ENCODE peak calls at places on chromosomes 7 and 10, in four cellular contexts. E is astrocyte, I is fibroblast of lung, R is colonic mucosa. Z is an unnamed sample.

GRCh38 chr7:84191842-84192241 is 2.7 kb downstream of the SEMA3A start:
- DNase-seq in E (peak; percentile 62), I (peak; percentile 68), R (no peak), Z (no peak)

GRCh38 chr10:85148693-85149640 is 820.6 kb downstream of the CCSER2 start:
- DNase-seq in I (no peak), E (no peak), R (peak; percentile 19), Z (no peak)

GRCh38 chr10:6013413-6014192 is 36.3 kb upstream of the IL15RA start:
- DNase-seq in I (no peak), R (peak; percentile 14), E (no peak), Z (no peak)

GRCh38 chr10:14652816-14653215 is 121.9 kb downstream of the FAM107B start:
- DNase-seq in I (no peak), E (no peak), R (no peak), Z (no peak)

GRCh38 chr7:96004598-96004997 is 232.2 kb downstream of the DYNC1I1 start:
- DNase-seq in E (no peak), I (peak; percentile 5), R (no peak), Z (no peak)

GRCh38 chr7:132446265-132446664 is 130.0 kb downstream of the PLXNA4 start:
- DNase-seq in R (no peak), I (no peak), E (no peak), Z (no peak)

GRCh38 chr7:151871904-151872303 is 5.0 kb downstream of the PRKAG2 start:
- DNase-seq in E (no peak), R (no peak), I (no peak), Z (no peak)

GRCh38 chr7:112104153-112104552 is 102.0 kb downstream of the DOCK4 start:
- DNase-seq in E (no peak), R (no peak), I (peak; percentile 6), Z (no peak)

GRCh38 chr7:26900283-26900682 is 35.9 kb upstream of the SKAP2 start:
- DNase-seq in E (no peak), R (no peak), I (no peak), Z (no peak)

GRCh38 chr10:4981722-4982471 is 18.7 kb downstream of the AKR1C1 start:
- DNase-seq in E (peak; percentile 31), I (peak; percentile 51), R (peak; percentile 66), Z (peak; percentile 16)

GRCh38 chr10:83862723-83863122 is 276.6 kb upstream of the GHITM start:
- DNase-seq in R (peak; percentile 23), E (no peak), I (no peak), Z (no peak)

GRCh38 chr7:155107126-155107525 is 37.0 kb downstream of the HTR5A start:
- DNase-seq in R (no peak), I (no peak), E (no peak), Z (no peak)

GRCh38 chr7:135147341-135147898 is 452 bp upstream of the TMEM140 start:
- DNase-seq in E (no peak), R (no peak), I (no peak), Z (no peak)

GRCh38 chr10:103668351-103669242 is 175.1 kb downstream of the NEURL1 start:
- DNase-seq in R (peak; percentile 52), E (no peak), I (peak; percentile 34), Z (no peak)

GRCh38 chr10:70575486-70575873 is 27.1 kb downstream of the PRF1 start:
- DNase-seq in I (peak; percentile 41), E (peak; percentile 29), R (no peak), Z (peak; percentile 27)

GRCh38 chr7:114150704-114151103 is 231.9 kb upstream of the PPP1R3A start:
- DNase-seq in R (no peak), I (no peak), E (no peak), Z (no peak)

GRCh38 chr7:50531401-50531906 is 33.8 kb downstream of the DDC start:
- DNase-seq in R (peak; percentile 37), E (peak; percentile 26), I (peak; percentile 46), Z (peak; percentile 92)

GRCh38 chr10:53980210-53980609 is 820.8 kb downstream of the PCDH15 start:
- DNase-seq in R (no peak), I (no peak), E (no peak), Z (no peak)

GRCh38 chr7:43849069-43849468 is 20.2 kb downstream of the MRPS24 start:
- DNase-seq in E (no peak), R (no peak), I (no peak), Z (no peak)

GRCh38 chr10:85607296-85607695 is 759.3 kb downstream of the GRID1 start:
- DNase-seq in I (no peak), E (no peak), R (no peak), Z (no peak)

GRCh38 chr7:142501434-142501833 is 243.6 kb upstream of the PRSS58 start:
- DNase-seq in I (no peak), R (peak; percentile 45), E (no peak), Z (no peak)

GRCh38 chr10:17412323-17412722 is 42.1 kb downstream of the ST8SIA6 start:
- DNase-seq in R (no peak), E (no peak), I (no peak), Z (no peak)

GRCh38 chr7:112161253-112162160 is 44.7 kb downstream of the DOCK4 start:
- DNase-seq in E (no peak), I (no peak), R (no peak), Z (no peak)

GRCh38 chr10:70480254-70480861 is 1.8 kb downstream of the PALD1 start:
- DNase-seq in I (no peak), R (no peak), E (no peak), Z (no peak)

GRCh38 chr10:127877701-127878100 is 15.0 kb downstream of the CLRN3 start:
- DNase-seq in I (no peak), R (peak; percentile 5), E (no peak), Z (no peak)

GRCh38 chr10:133356953-133357292 is 896 bp downstream of the FUOM start:
- DNase-seq in E (no peak), I (no peak), R (no peak), Z (no peak)

GRCh38 chr10:75611972-75612331 is 180.5 kb downstream of the LRMDA start:
- DNase-seq in E (no peak), R (no peak), I (no peak), Z (no peak)

GRCh38 chr7:151157645-151158329 is 9.7 kb downstream of the GBX1 start:
- DNase-seq in R (no peak), I (peak; percentile 20), E (peak; percentile 7), Z (no peak)

GRCh38 chr10:3010819-3011422 is 56.4 kb upstream of the PFKP start:
- DNase-seq in R (no peak), I (peak; percentile 23), E (peak; percentile 12), Z (peak; percentile 37)

GRCh38 chr10:123583639-123584418 is 82.3 kb upstream of the GPR26 start:
- DNase-seq in E (peak; percentile 37), I (peak; percentile 58), R (peak; percentile 83), Z (peak; percentile 61)

GRCh38 chr7:43294080-43294630 is 181.7 kb downstream of the HECW1 start:
- DNase-seq in R (no peak), E (peak; percentile 82), I (peak; percentile 87), Z (peak; percentile 86)

GRCh38 chr10:118694848-118695247 is 59.9 kb downstream of the CACUL1 start:
- DNase-seq in E (peak; percentile 73), R (no peak), I (peak; percentile 79), Z (no peak)

GRCh38 chr10:130432271-130432670 is 296.1 kb downstream of the GLRX3 start:
- DNase-seq in R (no peak), E (no peak), I (no peak), Z (no peak)
- H3K9ac ChIP-seq in R (no peak overlapping the region), E (no peak overlapping the region), I (no peak overlapping the region), Z (no peak overlapping the region)

DNA sequence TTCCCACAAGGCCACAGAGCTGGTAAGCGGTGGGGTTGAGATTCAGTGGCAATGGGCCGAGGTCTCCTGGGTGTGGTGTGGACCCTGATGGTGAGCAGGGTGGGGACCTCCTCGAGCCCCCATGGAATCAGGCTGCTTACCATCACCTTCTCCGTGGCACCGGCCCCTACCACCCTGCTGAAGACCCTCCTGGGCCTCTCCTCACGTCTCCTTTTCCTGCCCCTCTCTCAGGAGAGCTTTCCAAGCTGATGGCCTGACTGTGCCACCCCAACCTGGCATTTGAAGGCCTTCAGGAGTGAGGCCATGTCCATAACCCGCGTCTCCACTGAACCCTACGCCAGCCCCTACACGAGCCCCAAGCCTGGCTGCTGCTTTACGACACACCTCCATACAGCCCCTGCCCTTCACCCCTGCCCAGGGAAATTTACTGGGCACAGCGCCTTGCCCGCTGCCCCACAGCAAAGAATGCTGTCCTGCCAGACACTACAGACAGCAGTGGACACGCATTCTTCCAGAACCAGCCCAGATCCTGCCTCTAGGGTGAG is 55.4 kb downstream of the ZRANB1 start:
- DNase-seq in I (no peak), R (no peak), E (no peak), Z (no peak)
- H3K36me3 ChIP-seq in I (peaks cover 39% of the 10 kb centered on the region), R (peaks cover 13% of the 10 kb centered on the region), E (peaks cover 13% of the 10 kb centered on the region), Z (peaks cover 13% of the 10 kb centered on the region)

DNA sequence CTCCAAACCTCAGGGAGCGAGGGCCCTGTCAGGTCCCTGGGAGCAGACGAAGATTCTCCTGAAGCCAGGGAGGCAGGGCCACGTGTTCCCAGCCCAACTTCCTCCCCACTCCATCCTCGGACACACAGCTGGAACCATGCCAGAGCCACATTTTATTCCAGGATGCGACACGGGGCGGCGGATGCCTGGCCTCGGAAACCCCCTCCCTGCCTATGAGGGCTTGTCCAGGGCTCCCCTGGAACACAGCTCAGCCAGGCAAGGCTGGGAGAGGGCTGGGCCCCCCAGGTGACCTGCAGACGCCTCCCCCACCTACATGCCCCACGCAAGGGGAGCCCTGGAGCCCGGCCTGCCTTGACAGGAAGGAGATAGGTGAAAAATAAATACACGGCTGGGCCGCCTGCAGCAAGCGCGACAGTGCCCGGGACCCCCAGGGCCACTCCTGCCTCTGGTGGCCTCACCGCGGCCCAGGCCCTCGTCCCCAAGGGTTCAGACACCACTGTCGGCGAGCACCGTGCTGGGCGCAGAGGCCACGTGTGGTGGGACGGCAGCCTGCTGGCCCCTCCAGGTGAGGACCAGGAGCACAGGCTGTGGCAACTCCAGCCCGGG is 21.5 kb downstream of the GET4 start:
- DNase-seq in E (no peak), R (no peak), I (no peak), Z (no peak)
- H3K27ac ChIP-seq in E (no peak overlapping the region), R (no peak overlapping the region), I (no peak overlapping the region), Z (no peak overlapping the region)

GRCh38 chr7:30988346-30989005 is 24.7 kb downstream of the GHRHR start:
- DNase-seq in I (no peak), E (no peak), R (peak; percentile 65), Z (no peak)
- H3K9ac ChIP-seq in I (no peak overlapping the region), E (no peak overlapping the region), R (no peak overlapping the region), Z (no peak overlapping the region)

DNA sequence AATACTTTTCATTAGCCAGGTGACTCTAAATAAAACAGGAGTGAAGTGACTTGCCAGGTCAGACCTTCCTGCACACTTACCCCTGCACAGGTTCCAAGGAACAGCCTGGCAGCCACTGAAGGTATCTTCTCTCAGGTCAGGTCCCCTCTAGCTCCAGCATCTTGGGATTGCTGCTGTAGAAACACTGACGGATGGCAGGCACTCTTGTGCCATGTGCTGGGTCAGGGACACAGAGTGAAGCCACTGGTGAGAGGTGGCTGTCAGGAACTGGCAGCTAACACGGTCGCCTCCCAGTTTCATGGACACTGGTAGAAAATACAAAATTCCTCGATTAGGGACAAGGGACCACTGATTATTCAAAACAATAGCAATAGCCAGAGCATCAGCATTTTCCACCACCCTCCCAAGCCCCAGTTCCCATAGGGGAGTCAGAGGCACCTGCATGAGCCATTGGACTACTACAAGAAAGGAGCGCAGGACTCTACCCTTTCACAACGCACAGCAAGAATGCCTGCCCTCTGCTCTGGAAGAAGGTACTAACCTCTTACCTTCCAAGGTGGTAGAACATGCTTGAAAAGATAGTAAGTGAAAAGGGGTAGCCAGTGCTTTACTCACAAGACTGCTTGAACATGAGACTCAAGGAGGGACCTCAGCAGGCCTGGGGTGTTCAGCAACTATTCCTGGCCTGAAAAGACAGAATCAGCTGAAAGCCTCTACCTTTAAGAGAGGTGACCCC is 5.1 kb upstream of the MYO1G start:
- DNase-seq in R (no peak), I (no peak), E (no peak), Z (no peak)
- H3K36me3 ChIP-seq in R (no peaks in the 10 kb centered on the region), I (peaks cover 21% of the 10 kb centered on the region), E (peaks cover 31% of the 10 kb centered on the region), Z (peaks cover 27% of the 10 kb centered on the region)